ENCODE peak calls at places on chromosomes 1 and 21, in six cellular contexts. B is heart right ventricle, W is ascending aorta, S is GM06990, R is ovary, H is pancreas. D is an unnamed sample. For H3K27me3, the result is how much of the 10 kb centered on the place peaks cover.

GRCh38 chr1:23904748-23905357 is 8.3 kb downstream of the CNR2 start:
- DNase-seq in H (no peak), W (no peak), B (no peak), S (peak), R (no peak), D (no peak)

GRCh38 chr1:120179420-120180348 is 3.4 kb upstream of the SEC22B start:
- DNase-seq in B (peak), R (peak), H (peak), W (no peak), S (no peak), D (no peak)

GRCh38 chr1:85579619-85580018 is 942 bp upstream of the CCN1 start:
- DNase-seq in S (no peak), W (no peak), H (peak), B (peak), R (peak), D (no peak)

GRCh38 chr1:10209905-10210810 is at the start of gene KIF1B:
- DNase-seq in B (peak), R (peak), W (peak), H (peak), S (peak), D (peak)

GRCh38 chr1:19712928-19713327 is 48.3 kb downstream of the HTR6 start:
- DNase-seq in W (no peak), S (peak), H (no peak), R (no peak), B (no peak), D (no peak)

GRCh38 chr21:34878940-34879339 is 170.2 kb downstream of the RUNX1 start:
- DNase-seq in S (no peak), B (no peak), H (no peak), W (no peak), R (no peak), D (no peak)

GRCh38 chr1:19974822-19975416 is 4.5 kb downstream of the PLA2G2A start:
- DNase-seq in B (peak), H (peak), W (no peak), R (peak), S (no peak), D (no peak)

GRCh38 chr1:14968251-14968812 is 185.2 kb upstream of the TMEM51 start:
- DNase-seq in B (peak), R (no peak), W (peak), H (no peak), S (no peak), D (no peak)

GRCh38 chr21:35855463-35855862 is 204.9 kb downstream of the SETD4 start:
- DNase-seq in B (no peak), S (no peak), R (no peak), H (no peak), W (no peak), D (no peak)

GRCh38 chr1:41411229-41411628 is 50.0 kb downstream of the FOXO6 start:
- DNase-seq in B (no peak), H (no peak), R (no peak), W (no peak), S (no peak), D (no peak)

GRCh38 chr1:236869911-236870310 is 74.8 kb downstream of the MTR start:
- DNase-seq in B (no peak), R (no peak), W (no peak), H (no peak), S (no peak), D (no peak)

GRCh38 chr1:66778969-66779368 is 22.1 kb downstream of the INSL5 start:
- DNase-seq in W (no peak), S (no peak), B (no peak), H (no peak), R (no peak), D (no peak)

GRCh38 chr21:42493109-42494060 is 2.6 kb downstream of the RSPH1 start:
- DNase-seq in W (no peak), H (no peak), S (no peak), B (no peak), R (no peak), D (no peak)

GRCh38 chr1:6972390-6972789 is 187.1 kb downstream of the CAMTA1 start:
- DNase-seq in H (no peak), S (no peak), W (no peak), R (no peak), B (no peak), D (no peak)

GRCh38 chr1:77550135-77550534 is 132.3 kb downstream of the ZZZ3 start:
- DNase-seq in B (no peak), R (no peak), W (no peak), H (no peak), S (no peak), D (no peak)

GRCh38 chr1:206925116-206925736 is 3.5 kb upstream of the FCMR start:
- DNase-seq in R (no peak), S (peak), H (no peak), B (no peak), W (peak), D (peak)

GRCh38 chr21:45876381-45877159 is 105.0 kb upstream of the COL6A1 start:
- DNase-seq in R (no peak), H (no peak), W (no peak), S (no peak), B (no peak), D (peak)

GRCh38 chr21:35506352-35506751 is 457.2 kb upstream of the RUNX1 start:
- DNase-seq in W (no peak), S (no peak), B (no peak), R (no peak), H (no peak), D (no peak)

GRCh38 chr1:209633335-209633997 is 18.8 kb downstream of the LAMB3 start:
- DNase-seq in R (no peak), B (no peak), S (no peak), W (no peak), H (no peak), D (no peak)

GRCh38 chr1:9399510-9400424 is 107.1 kb downstream of the SPSB1 start:
- DNase-seq in B (peak), W (no peak), S (no peak), R (peak), H (no peak), D (no peak)

GRCh38 chr1:53187371-53187770 is 9.3 kb upstream of the CPT2 start:
- DNase-seq in H (no peak), B (no peak), R (no peak), S (no peak), W (no peak), D (no peak)

GRCh38 chr1:164774819-164775654 is 216.1 kb downstream of the PBX1 start:
- DNase-seq in H (peak), W (no peak), S (no peak), B (no peak), R (no peak), D (no peak)

GRCh38 chr1:91894036-91894761 is 8.2 kb upstream of the TGFBR3 start:
- DNase-seq in B (no peak), S (no peak), R (no peak), H (no peak), W (no peak), D (no peak)

GRCh38 chr1:48043524-48043923 is 46.3 kb upstream of the TRABD2B start:
- DNase-seq in H (no peak), W (no peak), S (no peak), B (no peak), R (no peak), D (no peak)

GRCh38 chr21:42093991-42094417 is 22.9 kb downstream of the UMODL1 start:
- DNase-seq in B (peak), W (peak), R (no peak), H (no peak), S (no peak), D (no peak)

GRCh38 chr1:109846148-109846547 is 64.5 kb upstream of the CSF1 start:
- DNase-seq in R (no peak), S (no peak), H (no peak), W (no peak), B (no peak), D (no peak)

GRCh38 chr21:37455504-37455911 is 88.9 kb downstream of the DYRK1A start:
- DNase-seq in R (no peak), H (no peak), W (no peak), B (no peak), S (no peak), D (no peak)

GRCh38 chr1:236692722-236693121 is 6.4 kb downstream of the ACTN2 start:
- DNase-seq in R (no peak), H (no peak), S (no peak), B (no peak), W (no peak), D (no peak)

GRCh38 chr21:44331650-44332306 is 7.4 kb downstream of the CFAP410 start:
- DNase-seq in R (no peak), B (no peak), S (no peak), W (no peak), H (no peak), D (no peak)

GRCh38 chr1:45566722-45567121 is 16.1 kb downstream of the AKR1A1 start:
- DNase-seq in R (peak), H (no peak), S (no peak), W (no peak), B (peak), D (peak)

GRCh38 chr1:148263906-148264255 is 111.8 kb upstream of the NBPF11 start:
- DNase-seq in S (peak), R (no peak), W (no peak), H (no peak), B (no peak), D (no peak)

GRCh38 chr1:29933110-29933509 is 696.8 kb downstream of the PTPRU start:
- DNase-seq in W (no peak), R (no peak), H (no peak), S (no peak), B (no peak), D (no peak)

GRCh38 chr1:9009438-9010366 is 16.5 kb downstream of the SLC2A7 start:
- DNase-seq in W (no peak), R (no peak), H (no peak), B (no peak), S (peak), D (no peak)

GRCh38 chr1:61842863-61843514 is 100.7 kb downstream of the PATJ start:
- DNase-seq in R (no peak), S (no peak), H (no peak), W (no peak), B (no peak), D (no peak)

GRCh38 chr1:43372172-43372571 is 4.4 kb upstream of the ELOVL1 start:
- DNase-seq in B (no peak), R (no peak), W (no peak), H (no peak), S (no peak), D (no peak)

GRCh38 chr1:157154291-157154690 is 16.1 kb upstream of the ETV3 start:
- DNase-seq in B (no peak), R (no peak), S (no peak), H (no peak), W (no peak), D (no peak)

GRCh38 chr21:33022489-33022827 is 3.3 kb upstream of the OLIG2 start:
- DNase-seq in W (no peak), H (no peak), B (no peak), S (no peak), R (no peak), D (no peak)

GRCh38 chr21:33023574-33024277 is 2.0 kb upstream of the OLIG2 start:
- DNase-seq in H (no peak), W (no peak), R (no peak), S (no peak), B (no peak), D (no peak)

GRCh38 chr21:33021667-33022066 is 4.1 kb upstream of the OLIG2 start:
- DNase-seq in S (no peak), R (no peak), H (no peak), W (no peak), B (no peak), D (no peak)

GRCh38 chr21:33024278-33025103 is 1.2 kb upstream of the OLIG2 start:
- DNase-seq in R (no peak), W (no peak), B (no peak), S (no peak), H (no peak), D (no peak)

DNA sequence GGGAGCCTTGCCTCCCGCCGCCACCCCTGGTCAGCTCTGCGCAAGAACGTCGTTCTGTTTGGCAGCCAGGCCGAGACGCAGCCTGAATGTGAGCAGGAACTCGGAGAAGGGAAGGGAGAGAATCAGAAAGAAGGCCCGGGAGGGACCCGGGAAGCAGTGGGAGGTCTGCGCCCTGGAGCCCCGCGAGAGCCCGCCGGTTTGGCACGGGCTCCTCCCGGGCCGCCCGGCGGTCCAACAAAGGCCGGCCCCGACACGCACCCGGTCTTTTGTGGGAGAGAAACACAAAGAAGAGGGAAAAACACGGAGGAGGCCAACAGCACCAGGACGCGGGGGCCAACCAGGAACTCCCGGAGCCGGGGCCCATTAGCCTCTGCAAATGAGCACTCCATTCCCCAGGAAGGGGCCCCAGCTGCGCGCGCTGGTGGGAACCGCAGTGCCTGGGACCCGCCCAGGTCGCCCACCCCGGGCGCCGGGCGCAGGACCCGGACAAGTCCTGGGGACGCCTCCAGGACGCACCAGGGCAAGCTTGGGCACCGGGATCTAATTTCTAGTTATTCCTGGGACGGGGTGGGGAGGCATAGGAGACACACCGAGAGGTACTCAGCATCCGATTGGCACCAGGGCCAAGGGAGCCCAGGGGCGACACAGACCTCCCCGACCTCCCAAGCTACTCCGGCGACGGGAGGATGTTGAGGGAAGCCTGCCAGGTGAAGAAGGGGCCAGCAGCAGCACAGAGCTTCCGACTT is 2.7 kb upstream of the OLIG2 start:
- DNase-seq in S (no peak), H (no peak), B (no peak), W (no peak), R (no peak), D (no peak)
- H3K27me3 ChIP-seq in S (under half), H (half or more), B (half or more), W (under half), R (under half), D (half or more)

DNA sequence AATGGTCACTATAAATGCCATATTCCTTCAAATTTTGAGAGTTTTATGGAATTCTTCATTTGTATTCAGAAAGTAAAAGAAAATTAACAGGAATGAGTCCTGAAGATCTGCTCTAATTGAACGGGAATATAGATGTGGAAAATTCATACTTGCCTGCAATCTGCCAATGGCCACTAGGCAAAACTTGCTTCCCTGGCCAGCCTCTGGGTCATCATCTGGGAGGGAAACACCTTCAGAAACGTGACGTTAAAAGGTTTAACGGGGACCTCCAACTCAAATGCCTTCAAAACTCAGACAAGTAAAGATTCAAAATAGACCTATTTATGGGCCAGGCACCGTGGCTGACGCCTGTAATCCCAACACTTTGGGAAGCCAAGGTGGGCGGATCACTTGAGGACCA is 21.7 kb upstream of the CTSK start:
- DNase-seq in H (no peak), B (no peak), W (no peak), R (no peak), S (no peak), D (no peak)
- TF ChIP-seq CTCF in H (no peak), B (no peak), W (peak), R (no peak), S (no peak), D (peak)

DNA sequence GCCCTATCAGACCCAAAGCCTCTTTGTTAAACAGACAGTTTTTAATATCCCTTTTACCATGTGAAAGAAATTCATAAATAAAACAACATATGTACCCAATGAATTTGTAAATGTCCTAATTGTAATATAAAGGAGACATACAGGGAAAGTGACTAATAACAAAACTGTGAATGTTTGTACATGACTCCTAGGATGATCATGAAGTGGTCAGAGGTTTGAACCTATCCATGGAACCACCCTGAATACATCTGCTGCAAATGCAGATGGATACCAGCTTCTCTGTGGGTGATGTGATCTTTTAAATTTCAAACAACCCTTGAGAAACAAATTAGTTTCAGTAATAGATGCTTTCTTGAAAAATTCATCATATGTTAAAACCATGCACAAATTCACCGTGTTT is 16.7 kb upstream of the ACBD3 start:
- DNase-seq in W (no peak), B (no peak), S (no peak), H (no peak), R (no peak), D (no peak)
- H3K27me3 ChIP-seq in W (under half), B (under half), S (under half), H (under half), R (under half), D (under half)

GRCh38 chr1:241847796-241848668 is at the start of gene EXO1:
- DNase-seq in W (peak), B (peak), H (peak), R (peak), S (peak), D (peak)
- TF ChIP-seq CTCF in W (peak), B (peak), H (no peak), R (peak), S (peak), D (peak)

DNA sequence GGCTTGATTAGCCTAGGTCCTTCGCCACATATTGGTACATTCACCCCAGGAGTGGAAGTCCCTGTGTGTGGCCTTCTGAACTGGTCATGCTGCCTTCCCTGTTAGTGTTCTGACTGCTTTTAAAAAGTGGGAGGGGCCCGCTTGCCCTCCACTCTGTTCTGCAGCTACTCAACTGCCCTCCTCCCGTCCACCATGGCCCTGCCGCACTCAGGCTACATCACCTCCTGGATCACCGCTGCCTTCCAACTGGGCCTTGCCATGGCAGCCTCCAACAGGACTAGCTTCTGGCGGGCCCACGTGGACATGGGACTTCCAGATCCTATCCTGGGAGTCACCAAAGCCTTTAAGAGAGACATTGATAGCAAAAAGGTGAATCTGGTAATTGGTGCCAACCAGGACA is 152.1 kb upstream of the USP24 start:
- DNase-seq in B (no peak), S (no peak), W (no peak), H (no peak), R (no peak), D (no peak)
- H3K27me3 ChIP-seq in B (under half), S (under half), W (under half), H (under half), R (under half), D (under half)

DNA sequence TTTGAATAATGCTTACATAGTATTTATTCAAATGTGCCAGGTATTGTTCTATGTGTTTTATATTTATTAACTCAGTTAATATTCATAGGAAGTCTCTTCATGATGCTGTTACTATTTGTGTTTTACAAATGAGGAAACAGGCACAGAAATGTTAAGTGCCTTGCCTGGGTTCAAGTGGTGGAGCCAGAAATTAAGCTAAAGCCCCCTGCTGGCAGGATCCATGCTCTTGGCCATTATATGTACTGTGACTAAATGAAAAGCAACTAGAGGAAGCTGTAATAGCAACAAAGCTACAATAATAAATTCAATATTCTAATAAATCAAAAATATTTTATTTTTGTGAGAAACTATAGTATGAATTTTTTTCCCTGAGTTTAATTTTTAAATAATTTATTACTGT is 30.0 kb downstream of the IARS2 start:
- DNase-seq in W (no peak), B (no peak), H (no peak), S (no peak), R (no peak), D (no peak)
- TF ChIP-seq CTCF in W (no peak), B (peak), H (no peak), S (peak), R (no peak), D (no peak)

D was measured in upper lobe of right lung.